ENCODE peak calls at places on chromosomes 13 and 19, in four cellular contexts. One of them, this sample, is unnamed.

GRCh38 chr13:33544308-33544707 is 258.8 kb upstream of the STARD13 start:
- DNase-seq in pancreas: no peak
- DNase-seq in activated B cell treated with CpG ODN at 0.5 μM for 24 hours: no peak
- DNase-seq in WTC11: no peak
- DNase-seq in this sample: no peak

GRCh38 chr19:35545855-35546381 is 492 bp downstream of the TMEM147 start:
- DNase-seq in pancreas: peak
- DNase-seq in WTC11: peak
- DNase-seq in activated B cell treated with CpG ODN at 0.5 μM for 24 hours: no peak
- DNase-seq in this sample: peak

GRCh38 chr19:42352216-42352892 is 26.9 kb downstream of the MEGF8 start:
- DNase-seq in pancreas: no peak
- DNase-seq in activated B cell treated with CpG ODN at 0.5 μM for 24 hours: no peak
- DNase-seq in WTC11: no peak
- DNase-seq in this sample: no peak

GRCh38 chr13:40590112-40590862 is 76.2 kb downstream of the FOXO1 start:
- DNase-seq in WTC11: no peak
- DNase-seq in pancreas: no peak
- DNase-seq in activated B cell treated with CpG ODN at 0.5 μM for 24 hours: no peak
- DNase-seq in this sample: no peak

GRCh38 chr13:88031980-88032562 is 360.9 kb downstream of the SLITRK5 start:
- DNase-seq in pancreas: no peak
- DNase-seq in activated B cell treated with CpG ODN at 0.5 μM for 24 hours: no peak
- DNase-seq in WTC11: no peak
- DNase-seq in this sample: no peak

GRCh38 chr13:97018029-97018819 is 23.9 kb upstream of the OXGR1 start:
- DNase-seq in activated B cell treated with CpG ODN at 0.5 μM for 24 hours: no peak
- DNase-seq in WTC11: peak
- DNase-seq in pancreas: peak
- DNase-seq in this sample: no peak

GRCh38 chr19:45492627-45493470 is 4.0 kb downstream of the RTN2 start:
- DNase-seq in pancreas: no peak
- DNase-seq in activated B cell treated with CpG ODN at 0.5 μM for 24 hours: no peak
- DNase-seq in WTC11: peak
- DNase-seq in this sample: peak

GRCh38 chr19:45250832-45251451 is at the start of gene MARK4:
- DNase-seq in activated B cell treated with CpG ODN at 0.5 μM for 24 hours: peak
- DNase-seq in pancreas: peak
- DNase-seq in WTC11: peak
- DNase-seq in this sample: peak

GRCh38 chr13:35979378-35979911 is 151.7 kb downstream of the DCLK1 start:
- DNase-seq in WTC11: no peak
- DNase-seq in pancreas: peak
- DNase-seq in activated B cell treated with CpG ODN at 0.5 μM for 24 hours: no peak
- DNase-seq in this sample: no peak

GRCh38 chr19:54952591-54953344 is 5.4 kb upstream of the NLRP7 start:
- DNase-seq in pancreas: no peak
- DNase-seq in activated B cell treated with CpG ODN at 0.5 μM for 24 hours: no peak
- DNase-seq in WTC11: no peak
- DNase-seq in this sample: no peak

GRCh38 chr19:47641891-47642485 is 33.1 kb downstream of the BICRA start:
- DNase-seq in WTC11: no peak
- DNase-seq in activated B cell treated with CpG ODN at 0.5 μM for 24 hours: no peak
- DNase-seq in pancreas: no peak
- DNase-seq in this sample: no peak

GRCh38 chr19:57830071-57830602 is at the start of gene ZNF587B:
- DNase-seq in pancreas: peak
- DNase-seq in activated B cell treated with CpG ODN at 0.5 μM for 24 hours: no peak
- DNase-seq in WTC11: peak
- DNase-seq in this sample: no peak
- TF ChIP-seq CTCF in pancreas: peak
- TF ChIP-seq CTCF in activated B cell treated with CpG ODN at 0.5 μM for 24 hours: no peak
- TF ChIP-seq CTCF in WTC11: peak
- TF ChIP-seq CTCF in this sample: peak

GRCh38 chr19:29393915-29394460 is 131.8 kb upstream of the VSTM2B start:
- DNase-seq in WTC11: no peak
- DNase-seq in pancreas: no peak
- DNase-seq in activated B cell treated with CpG ODN at 0.5 μM for 24 hours: no peak
- DNase-seq in this sample: no peak
- TF ChIP-seq CTCF in WTC11: no peak
- TF ChIP-seq CTCF in pancreas: no peak
- TF ChIP-seq CTCF in activated B cell treated with CpG ODN at 0.5 μM for 24 hours: no peak
- TF ChIP-seq CTCF in this sample: no peak

DNA sequence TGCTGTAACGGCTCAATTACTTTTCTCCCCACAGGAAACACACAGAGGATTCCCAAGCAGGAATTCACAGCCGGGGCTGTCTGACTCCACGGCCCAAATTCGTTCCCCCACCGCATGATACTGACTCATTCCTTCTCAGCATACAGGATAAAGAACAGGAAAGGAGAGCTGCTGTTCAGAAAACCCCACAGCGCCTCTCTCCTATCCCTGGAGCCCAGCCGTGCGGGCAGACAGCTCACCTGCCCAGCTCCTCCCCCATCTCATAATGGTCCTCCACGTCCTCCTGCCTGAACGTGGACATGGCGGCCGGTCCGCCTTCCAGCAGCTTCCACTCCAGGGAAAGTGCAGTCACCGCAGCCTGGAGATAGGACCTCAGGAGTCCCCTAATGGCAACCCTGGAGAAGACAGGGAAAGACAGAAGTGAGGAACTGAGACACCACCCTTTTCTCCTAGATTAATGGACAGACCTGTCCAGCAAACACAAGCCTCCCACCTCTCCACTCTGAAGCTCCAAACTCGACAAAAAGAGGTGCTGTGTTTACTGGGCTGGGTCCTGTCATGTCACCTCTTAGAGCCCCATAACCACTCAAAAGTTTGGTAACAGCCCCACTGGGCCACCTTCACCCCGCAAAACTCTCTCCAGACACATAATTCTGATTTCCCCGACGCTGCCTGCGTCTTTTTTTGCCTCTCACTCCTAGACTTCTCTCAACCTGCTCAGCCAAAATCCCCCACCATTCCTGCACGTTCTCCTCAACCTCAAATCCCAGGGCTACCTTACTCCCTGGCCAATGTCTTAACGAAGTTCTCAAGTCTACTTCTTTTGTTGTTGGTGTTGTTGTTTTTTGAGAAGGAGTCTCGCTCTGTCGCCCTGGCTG is 1.2 kb downstream of the DAPK3 start:
- DNase-seq in pancreas: peak
- DNase-seq in WTC11: peak
- DNase-seq in activated B cell treated with CpG ODN at 0.5 μM for 24 hours: no peak
- DNase-seq in this sample: no peak
- TF ChIP-seq CTCF in pancreas: no peak
- TF ChIP-seq CTCF in WTC11: no peak
- TF ChIP-seq CTCF in activated B cell treated with CpG ODN at 0.5 μM for 24 hours: no peak
- TF ChIP-seq CTCF in this sample: no peak

GRCh38 chr19:11461453-11461852 is 19.4 kb downstream of the ELAVL3 start:
- DNase-seq in WTC11: no peak
- DNase-seq in activated B cell treated with CpG ODN at 0.5 μM for 24 hours: no peak
- DNase-seq in pancreas: no peak
- DNase-seq in this sample: no peak

GRCh38 chr19:11457115-11457514 is 21.7 kb downstream of the PRKCSH start:
- DNase-seq in pancreas: no peak
- DNase-seq in WTC11: no peak
- DNase-seq in activated B cell treated with CpG ODN at 0.5 μM for 24 hours: no peak
- DNase-seq in this sample: no peak

GRCh38 chr19:11458236-11458900 is 22.5 kb downstream of the ELAVL3 start:
- DNase-seq in activated B cell treated with CpG ODN at 0.5 μM for 24 hours: no peak
- DNase-seq in pancreas: no peak
- DNase-seq in WTC11: no peak
- DNase-seq in this sample: no peak

GRCh38 chr19:11457831-11458230 is 22.4 kb downstream of the PRKCSH start:
- DNase-seq in pancreas: no peak
- DNase-seq in activated B cell treated with CpG ODN at 0.5 μM for 24 hours: no peak
- DNase-seq in WTC11: no peak
- DNase-seq in this sample: no peak

GRCh38 chr19:11460207-11460606 is 20.6 kb downstream of the ELAVL3 start:
- DNase-seq in WTC11: peak
- DNase-seq in pancreas: no peak
- DNase-seq in activated B cell treated with CpG ODN at 0.5 μM for 24 hours: no peak
- DNase-seq in this sample: no peak
- TF ChIP-seq CTCF in WTC11: peak
- TF ChIP-seq CTCF in pancreas: no peak
- TF ChIP-seq CTCF in activated B cell treated with CpG ODN at 0.5 μM for 24 hours: no peak
- TF ChIP-seq CTCF in this sample: no peak

DNA sequence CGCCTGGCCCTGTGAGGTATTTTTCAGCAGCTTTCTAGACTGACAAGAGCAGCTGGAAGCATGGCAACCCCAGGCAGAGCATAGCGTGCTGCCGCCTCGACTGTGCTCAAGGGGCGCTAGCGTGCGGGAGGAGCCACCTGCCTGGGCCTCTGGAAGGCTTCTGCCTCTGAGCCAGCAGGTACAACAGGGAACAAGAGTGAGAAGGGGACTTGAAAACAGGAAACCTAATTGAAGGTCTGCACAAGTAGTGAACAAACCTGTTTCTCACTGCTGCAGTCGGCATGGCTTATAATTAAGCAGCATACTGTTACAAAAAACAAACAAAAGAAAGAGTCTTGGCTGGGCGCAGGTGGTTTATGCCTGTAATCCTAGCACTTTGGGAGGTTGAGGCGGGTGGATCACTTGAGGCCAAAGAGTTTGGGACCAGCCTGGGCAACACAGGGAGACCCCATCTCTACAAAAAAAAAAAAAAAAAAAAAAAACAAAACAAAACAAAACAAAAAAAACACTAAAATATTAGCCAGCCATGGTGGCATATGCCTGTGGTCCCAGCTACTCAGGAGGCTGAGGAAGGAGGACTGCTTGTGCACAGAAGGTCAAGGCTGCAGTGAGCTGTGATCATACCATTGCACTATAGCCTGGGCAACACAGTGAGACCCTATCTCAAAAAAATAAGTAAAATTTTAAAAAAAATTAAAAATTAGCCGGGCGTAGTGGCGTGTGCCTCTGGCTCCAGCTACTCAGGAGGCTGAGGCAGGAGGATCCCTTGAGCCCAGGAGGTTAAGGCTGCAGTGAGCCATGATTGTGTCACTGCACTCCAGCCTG is 12.6 kb upstream of the GARRE1 start:
- DNase-seq in WTC11: peak
- DNase-seq in activated B cell treated with CpG ODN at 0.5 μM for 24 hours: no peak
- DNase-seq in pancreas: peak
- DNase-seq in this sample: peak
- TF ChIP-seq CTCF in WTC11: peak
- TF ChIP-seq CTCF in activated B cell treated with CpG ODN at 0.5 μM for 24 hours: no peak
- TF ChIP-seq CTCF in pancreas: peak
- TF ChIP-seq CTCF in this sample: no peak

GRCh38 chr19:11587973-11588631 is 9.2 kb upstream of the ZNF627 start:
- DNase-seq in pancreas: no peak
- DNase-seq in activated B cell treated with CpG ODN at 0.5 μM for 24 hours: no peak
- DNase-seq in WTC11: no peak
- DNase-seq in this sample: no peak
- TF ChIP-seq CTCF in pancreas: no peak
- TF ChIP-seq CTCF in activated B cell treated with CpG ODN at 0.5 μM for 24 hours: no peak
- TF ChIP-seq CTCF in WTC11: no peak
- TF ChIP-seq CTCF in this sample: no peak

GRCh38 chr19:40933025-40933424 is 51.0 kb upstream of the CYP2A7 start:
- DNase-seq in WTC11: peak
- DNase-seq in activated B cell treated with CpG ODN at 0.5 μM for 24 hours: no peak
- DNase-seq in pancreas: no peak
- DNase-seq in this sample: no peak
- TF ChIP-seq CTCF in WTC11: no peak
- TF ChIP-seq CTCF in activated B cell treated with CpG ODN at 0.5 μM for 24 hours: no peak
- TF ChIP-seq CTCF in pancreas: no peak
- TF ChIP-seq CTCF in this sample: no peak

This sample was measured in upper lobe of left lung.